ENCODE peak calls at places on chromosomes 11 and 22, in five cellular contexts. E is GM12891, O is K562, J is H1, Z is GM12878. S is an unnamed sample.

GRCh38 chr11:133425245-133425644 is 107.1 kb downstream of the OPCML start:
- DNase-seq in E (no peak), O (no peak), J (no peak), Z (no peak), S (no peak)

GRCh38 chr11:93939084-93939780 is 81.9 kb upstream of the HEPHL1 start:
- DNase-seq in E (no peak), O (no peak), J (no peak), Z (no peak), S (no peak)

GRCh38 chr22:20430641-20431519 is 6.7 kb downstream of the SCARF2 start:
- DNase-seq in E (no peak), O (peak; percentile 77), J (peak; percentile 74), Z (no peak), S (no peak)

GRCh38 chr22:45788530-45788929 is 116.9 kb downstream of the ATXN10 start:
- DNase-seq in E (no peak), O (no peak), J (no peak), Z (no peak), S (no peak)

GRCh38 chr22:50530857-50531545 is 1.2 kb upstream of the TYMP start:
- DNase-seq in E (peak; percentile 69), O (no peak), J (peak; percentile 82), Z (no peak), S (peak; percentile 75)

GRCh38 chr11:69091638-69092165 is 43.0 kb downstream of the TPCN2 start:
- DNase-seq in E (no peak), O (no peak), J (no peak), Z (no peak), S (no peak)

GRCh38 chr11:36191941-36192340 is 97.3 kb downstream of the COMMD9 start:
- DNase-seq in E (no peak), O (no peak), J (no peak), Z (no peak), S (no peak)

GRCh38 chr11:77634724-77635123 is 2.9 kb downstream of the CLNS1A start:
- DNase-seq in E (no peak), O (no peak), J (no peak), Z (no peak), S (no peak)

GRCh38 chr22:41830174-41830573 is 2.7 kb upstream of the SREBF2 start:
- DNase-seq in E (no peak), O (no peak), J (no peak), Z (no peak), S (no peak)

GRCh38 chr22:49977578-49977977 is 17.0 kb downstream of the PIM3 start:
- DNase-seq in E (no peak), O (no peak), J (no peak), Z (no peak), S (no peak)

GRCh38 chr11:85923455-85923854 is 68.3 kb downstream of the CCDC83 start:
- DNase-seq in E (no peak), O (no peak), J (no peak), Z (no peak), S (no peak)

GRCh38 chr11:69212121-69213110 is 56.7 kb downstream of the SMIM38 start:
- DNase-seq in E (no peak), O (no peak), J (no peak), Z (no peak), S (no peak)

GRCh38 chr11:121237686-121238658 is 54.6 kb upstream of the SC5D start:
- DNase-seq in E (no peak), O (no peak), J (no peak), Z (peak; percentile 59), S (no peak)

GRCh38 chr11:125950696-125951645 is 5.1 kb downstream of the VSIG10L2 start:
- DNase-seq in E (no peak), O (no peak), J (no peak), Z (no peak), S (no peak)

GRCh38 chr22:35104491-35104890 is 38.5 kb downstream of the ISX start:
- DNase-seq in E (no peak), O (no peak), J (no peak), Z (no peak), S (no peak)

GRCh38 chr11:67022341-67022933 is 497 bp upstream of the SYT12 start:
- DNase-seq in E (no peak), O (no peak), J (no peak), Z (no peak), S (no peak)

GRCh38 chr11:28169816-28170215 is 61.6 kb downstream of the METTL15 start:
- DNase-seq in E (no peak), O (no peak), J (no peak), Z (no peak), S (no peak)

GRCh38 chr22:42932857-42933782 is 76.0 kb upstream of the ARFGAP3 start:
- DNase-seq in E (peak; percentile 56), O (peak; percentile 34), J (no peak), Z (peak; percentile 71), S (peak; percentile 59)

GRCh38 chr11:68127791-68128681 is 6.8 kb upstream of the CHKA start:
- DNase-seq in E (no peak), O (peak; percentile 95), J (peak; percentile 96), Z (no peak), S (no peak)

GRCh38 chr22:48758021-48758561 is 1069.6 kb downstream of the BRD1 start:
- DNase-seq in E (no peak), O (no peak), J (no peak), Z (no peak), S (no peak)

GRCh38 chr11:257766-258493 is 20.3 kb upstream of the NLRP6 start:
- DNase-seq in E (no peak), O (no peak), J (no peak), Z (no peak), S (no peak)

GRCh38 chr11:62958547-62959071 is 26.2 kb downstream of the SLC22A6 start:
- DNase-seq in E (no peak), O (no peak), J (no peak), Z (no peak), S (no peak)

GRCh38 chr11:94473177-94473799 is 20.4 kb downstream of the MRE11 start:
- DNase-seq in E (no peak), O (no peak), J (no peak), Z (peak; percentile 88), S (no peak)

GRCh38 chr11:69434341-69434960 is 47.0 kb upstream of the LINC01488 start:
- DNase-seq in E (no peak), O (no peak), J (no peak), Z (no peak), S (no peak)

GRCh38 chr22:25447067-25447688 is 117.3 kb upstream of the GRK3 start:
- DNase-seq in E (no peak), O (peak; percentile 7), J (no peak), Z (no peak), S (no peak)

GRCh38 chr11:44632466-44633123 is 67.1 kb downstream of the CD82 start:
- DNase-seq in E (no peak), O (peak; percentile 69), J (peak; percentile 57), Z (no peak), S (no peak)

GRCh38 chr11:9030601-9031000 is 26.8 kb upstream of the NRIP3 start:
- DNase-seq in E (no peak), O (no peak), J (no peak), Z (no peak), S (no peak)

GRCh38 chr11:32891657-32892354 is 805 bp upstream of the QSER1 start:
- DNase-seq in E (no peak), O (no peak), J (no peak), Z (no peak), S (no peak)

GRCh38 chr22:26889794-26890193 is 232.4 kb downstream of the MIAT start:
- DNase-seq in E (no peak), O (no peak), J (no peak), Z (no peak), S (no peak)

GRCh38 chr11:114399903-114400221 is 449 bp downstream of the C11orf71 start:
- DNase-seq in E (no peak), O (no peak), J (no peak), Z (peak; percentile 2), S (no peak)

GRCh38 chr11:86671386-86672006 is 920 bp downstream of the ME3 start:
- DNase-seq in E (no peak), O (no peak), J (peak; percentile 66), Z (no peak), S (no peak)

GRCh38 chr22:46070722-46071450 is 79.4 kb upstream of the PPARA start:
- DNase-seq in E (no peak), O (no peak), J (peak; percentile 71), Z (no peak), S (peak; percentile 61)

GRCh38 chr22:46568102-46568809 is 30.8 kb upstream of the CELSR1 start:
- DNase-seq in E (no peak), O (no peak), J (no peak), Z (no peak), S (no peak)

DNA sequence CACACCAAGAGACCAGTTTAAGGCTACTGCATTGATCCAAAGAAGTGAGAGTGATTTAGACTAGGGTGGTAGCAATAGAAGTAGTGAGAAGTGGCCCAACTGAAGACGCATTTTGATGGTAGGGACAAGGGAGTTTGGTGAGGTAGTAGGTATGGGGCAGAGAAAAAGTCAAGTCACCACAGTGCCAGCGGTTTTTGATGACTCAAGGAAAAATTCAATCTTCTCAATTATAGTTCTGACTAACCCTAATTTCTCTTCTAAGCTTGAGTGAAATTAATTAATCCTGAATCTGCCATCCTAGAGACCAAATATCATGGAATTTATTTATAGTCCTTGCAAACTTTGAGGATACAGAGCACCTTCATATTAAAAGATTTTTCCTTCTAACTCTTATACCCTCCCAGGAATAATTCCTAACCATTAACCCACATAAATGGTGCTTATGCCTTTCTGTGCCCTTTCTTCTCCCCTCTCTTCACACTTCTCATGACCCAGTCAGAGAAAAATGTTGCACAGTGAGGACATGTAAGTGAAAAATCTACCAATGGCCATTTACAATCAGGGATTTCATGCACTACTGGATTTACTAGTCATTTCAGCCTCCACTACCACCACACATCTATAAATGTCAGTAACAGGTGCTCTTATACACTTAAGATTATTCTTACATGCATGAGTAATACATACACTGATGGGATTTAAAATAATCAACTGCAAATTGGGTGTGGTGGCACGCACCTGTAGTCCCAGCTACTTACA is 45.9 kb upstream of the ARHGAP32 start:
- DNase-seq in E (no peak), O (no peak), J (no peak), Z (no peak), S (no peak)
- TF ChIP-seq TAF1 in E (no peak), O (no peak), J (no peak), Z (no peak), S (no peak)

GRCh38 chr11:61075891-61076290 is 26.4 kb upstream of the CD5 start:
- DNase-seq in E (no peak), O (no peak), J (no peak), Z (no peak), S (no peak)
- TF ChIP-seq TAF1 in E (no peak), O (no peak), J (no peak), Z (no peak), S (no peak)

GRCh38 chr11:109037856-109038780 is 373.2 kb downstream of the DDX10 start:
- DNase-seq in E (no peak), O (no peak), J (no peak), Z (no peak), S (no peak)
- TF ChIP-seq TAF1 in E (no peak), O (no peak), J (no peak), Z (no peak), S (no peak)

DNA sequence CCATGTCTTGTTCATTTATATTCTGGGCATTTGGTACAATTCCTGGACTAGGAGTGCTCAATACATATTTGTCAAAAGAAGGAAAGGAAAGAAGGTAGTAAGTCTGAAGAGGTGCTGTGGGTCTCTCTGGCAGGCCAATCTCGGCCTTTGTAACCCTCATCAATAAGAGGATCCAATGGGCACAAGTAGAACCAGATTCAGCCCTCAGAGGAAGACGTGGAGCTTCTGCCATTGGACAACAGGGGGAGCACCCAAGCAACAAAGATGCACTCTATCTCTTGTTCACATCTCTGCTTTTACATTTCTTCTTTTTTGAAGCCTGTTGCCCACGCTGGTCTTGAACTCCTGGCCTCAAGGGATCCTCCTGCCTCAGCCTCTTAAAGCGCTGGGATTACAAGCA is 2.2 kb upstream of the VPS11 start:
- DNase-seq in E (no peak), O (peak; percentile 65), J (no peak), Z (no peak), S (no peak)
- TF ChIP-seq TAF1 in E (no peak), O (no peak), J (no peak), Z (no peak), S (no peak)

S was measured in GM12892.